ENCODE peak calls at places on chromosome 13, in eight cellular contexts. D is GM12865, M is fibroblast of mammary gland, B is foreskin fibroblast, E is AG09319, N is AG09309, V is neural progenitor cell, J is brain microvascular endothelial cell. U is an unnamed sample.

GRCh38 chr13:79667771-79668170 is 186.8 kb downstream of the NDFIP2 start:
- DNase-seq in D (no peak), M (no peak), B (no peak), E (no peak), N (no peak), V (no peak), J (no peak), U (no peak)

GRCh38 chr13:21735621-21736401 is 64.9 kb downstream of the FGF9 start:
- DNase-seq in D (no peak), M (no peak), B (no peak), E (no peak), N (no peak), V (no peak), J (no peak), U (no peak)

GRCh38 chr13:23963947-23964346 is 66.6 kb upstream of the C1QTNF9B start:
- DNase-seq in D (peak; percentile 55), M (peak; percentile 35), B (peak; percentile 18), E (no peak), N (no peak), V (no peak), J (no peak), U (no peak)

GRCh38 chr13:32829676-32830091 is 186.5 kb upstream of the KL start:
- DNase-seq in D (no peak), M (peak; percentile 47), B (peak; percentile 52), E (no peak), N (no peak), V (no peak), J (peak; percentile 65), U (peak; percentile 29)

GRCh38 chr13:106033634-106034033 is 501.8 kb downstream of the EFNB2 start:
- DNase-seq in D (no peak), M (peak; percentile 85), B (peak; percentile 61), E (no peak), N (peak; percentile 54), V (no peak), J (peak; percentile 47), U (peak; percentile 85)

GRCh38 chr13:113073942-113074341 is 31.6 kb upstream of the F7 start:
- DNase-seq in D (no peak), M (no peak), B (no peak), E (no peak), N (no peak), V (no peak), J (no peak), U (no peak)

GRCh38 chr13:98834254-98834960 is 81.9 kb upstream of the SLC15A1 start:
- DNase-seq in D (no peak), M (no peak), B (no peak), E (no peak), N (no peak), V (peak; percentile 74), J (no peak), U (no peak)

GRCh38 chr13:65789815-65790214 is 1440.3 kb downstream of the PCDH9 start:
- DNase-seq in D (no peak), M (peak; percentile 65), B (peak; percentile 19), E (no peak), N (peak; percentile 21), V (no peak), J (no peak), U (peak; percentile 7)

GRCh38 chr13:46736568-46736967 is 60.4 kb downstream of the ESD start:
- DNase-seq in D (no peak), M (no peak), B (no peak), E (no peak), N (no peak), V (no peak), J (no peak), U (no peak)

GRCh38 chr13:110593430-110594130 is 21.8 kb upstream of the NAXD start:
- DNase-seq in D (peak; percentile 76), M (peak; percentile 75), B (no peak), E (no peak), N (no peak), V (peak; percentile 65), J (peak; percentile 27), U (peak; percentile 54)
- TF ChIP-seq CTCF in D (peak; percentile 60), M (peak; percentile 63), B (peak; percentile 51), E (peak; percentile 55), N (peak; percentile 50), V (peak; percentile 68), J (peak; percentile 68), U (peak; percentile 66)

GRCh38 chr13:70613295-70613694 is 505.0 kb upstream of the KLHL1 start:
- DNase-seq in D (no peak), M (no peak), B (no peak), E (no peak), N (no peak), V (no peak), J (no peak), U (no peak)
- TF ChIP-seq CTCF in D (no peak), M (no peak), B (no peak), E (no peak), N (no peak), V (peak; percentile 52), J (no peak), U (no peak)

DNA sequence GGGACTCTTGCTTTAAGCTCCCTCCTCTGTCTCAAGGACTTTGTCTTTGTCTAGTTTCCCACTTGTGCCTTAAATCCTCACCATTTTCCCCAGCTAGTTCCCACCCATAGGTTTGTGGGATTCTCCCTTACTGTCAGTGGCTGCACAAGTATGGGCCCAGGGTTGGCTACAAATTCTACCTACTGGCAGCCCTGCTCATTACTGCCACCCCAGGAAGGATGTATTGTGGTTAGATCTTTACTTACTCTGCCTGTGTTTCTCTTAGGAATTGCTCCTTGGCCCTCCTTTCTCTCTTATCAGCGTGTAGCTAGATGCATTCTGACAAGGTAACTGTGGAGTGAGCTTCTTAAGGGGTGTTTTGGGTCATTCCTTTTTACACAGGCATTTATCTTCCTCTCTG is 413.5 kb upstream of the PCDH9 start:
- DNase-seq in D (no peak), M (no peak), B (no peak), E (no peak), N (no peak), V (peak; percentile 50), J (no peak), U (no peak)
- TF ChIP-seq CTCF in D (no peak), M (no peak), B (no peak), E (no peak), N (no peak), V (peak; percentile 46), J (peak; percentile 15), U (no peak)

DNA sequence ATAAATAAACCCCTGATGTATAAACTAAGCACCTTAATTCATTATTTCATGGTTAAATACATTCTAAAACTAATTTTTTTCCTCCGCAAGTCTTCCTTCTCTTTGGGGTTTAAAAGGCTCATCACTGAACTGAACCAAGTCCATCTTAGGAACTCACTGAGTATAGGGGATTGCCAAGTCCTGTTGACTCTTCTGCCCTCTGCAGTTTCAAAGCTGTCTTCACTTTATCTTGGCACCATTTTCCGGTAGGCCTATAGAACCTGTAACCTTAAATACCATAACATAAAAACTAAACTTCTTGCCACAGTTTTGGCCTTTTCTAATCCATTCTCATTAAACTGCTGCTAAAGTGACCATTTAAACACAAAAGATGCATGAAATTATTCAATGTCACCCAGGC is 66.5 kb upstream of the USPL1 start:
- DNase-seq in D (peak; percentile 65), M (peak; percentile 56), B (peak; percentile 11), E (no peak), N (peak; percentile 7), V (peak; percentile 52), J (no peak), U (peak; percentile 43)
- TF ChIP-seq CTCF in D (peak; percentile 47), M (peak; percentile 30), B (peak; percentile 33), E (peak; percentile 15), N (peak; percentile 43), V (peak; percentile 54), J (peak; percentile 55), U (peak; percentile 43)

DNA sequence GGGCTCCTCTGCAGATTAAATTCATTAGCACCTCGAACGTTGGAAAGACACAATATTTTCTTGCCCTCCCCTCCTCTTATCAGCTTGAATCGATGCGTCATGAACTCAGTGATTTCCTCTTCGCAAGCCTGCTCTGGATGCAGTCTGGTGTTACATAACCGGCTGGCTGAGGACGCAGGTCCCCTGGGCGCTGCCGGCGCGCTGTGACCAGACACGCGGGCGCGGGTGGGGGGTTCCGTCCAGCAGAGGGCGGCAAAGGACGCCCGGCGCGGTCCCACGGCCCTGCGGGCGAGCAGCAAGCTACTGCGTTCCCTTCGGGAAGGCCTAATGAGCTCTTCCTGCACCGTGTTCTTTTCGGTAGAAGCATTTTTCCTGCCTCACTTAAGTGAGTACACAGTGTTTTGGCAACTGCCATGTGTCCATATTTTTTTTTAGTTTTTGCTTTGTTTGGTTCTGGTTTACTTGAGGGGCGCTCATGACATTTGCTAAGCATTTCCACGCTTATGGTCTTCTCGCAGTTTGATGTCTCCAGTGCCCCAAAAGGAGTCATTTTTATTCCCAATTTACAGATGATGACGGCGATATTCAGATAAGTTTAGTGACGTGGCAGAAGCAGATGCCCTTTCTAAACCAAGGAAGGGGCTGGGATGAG is 112.2 kb upstream of the MBNL2 start:
- DNase-seq in D (peak; percentile 79), M (peak; percentile 82), B (peak; percentile 83), E (peak; percentile 64), N (peak; percentile 72), V (peak; percentile 86), J (peak; percentile 95), U (peak; percentile 87)
- TF ChIP-seq CTCF in D (peak; percentile 92), M (peak; percentile 65), B (peak; percentile 82), E (peak; percentile 78), N (peak; percentile 82), V (peak; percentile 96), J (peak; percentile 79), U (peak; percentile 76)

U was measured in AG10803.